ENCODE peak calls at places on chromosomes 6 and 20, in five cellular contexts. B is A549, O is Peyer's patch, J is spleen, Q is choroid plexus epithelial cell. A is an unnamed sample.

GRCh38 chr6:28866342-28867077 is 57.3 kb downstream of the TRIM27 start:
- DNase-seq in O (peak), Q (peak), B (peak), J (peak), A (no peak)

GRCh38 chr6:11672669-11673068 is 105.9 kb downstream of the ADTRP start:
- DNase-seq in B (no peak), Q (no peak), O (no peak), J (no peak), A (no peak)

GRCh38 chr20:5833309-5833941 is 83.2 kb downstream of the SHLD1 start:
- DNase-seq in Q (no peak), J (no peak), O (no peak), B (no peak), A (no peak)

GRCh38 chr6:84588697-84589080 is 175.7 kb downstream of the TBX18 start:
- DNase-seq in B (no peak), O (no peak), Q (no peak), J (no peak), A (no peak)

GRCh38 chr6:36195471-36196048 is 984 bp upstream of the BRPF3 start:
- DNase-seq in J (no peak), B (no peak), Q (peak), O (no peak), A (no peak)

GRCh38 chr20:59567585-59568508 is 36.5 kb upstream of the PHACTR3 start:
- DNase-seq in J (peak), Q (no peak), O (no peak), B (no peak), A (no peak)

GRCh38 chr6:56023829-56024228 is 148.4 kb upstream of the BMP5 start:
- DNase-seq in O (no peak), Q (no peak), B (no peak), J (no peak), A (no peak)

GRCh38 chr6:164216839-164217238 is 802.3 kb downstream of the QKI start:
- DNase-seq in Q (no peak), O (no peak), B (no peak), J (no peak), A (no peak)

GRCh38 chr20:33278700-33279099 is 4.3 kb upstream of the BPIFB1 start:
- DNase-seq in Q (no peak), J (no peak), B (no peak), O (no peak), A (no peak)

GRCh38 chr6:139164001-139164400 is 29.1 kb downstream of the HECA start:
- DNase-seq in B (no peak), Q (no peak), J (no peak), O (no peak), A (no peak)

GRCh38 chr6:44698602-44699001 is 311.1 kb downstream of the CDC5L start:
- DNase-seq in Q (no peak), J (no peak), B (no peak), O (no peak), A (no peak)

GRCh38 chr6:129874837-129875236 is 13.7 kb upstream of the TMEM244 start:
- DNase-seq in J (no peak), O (no peak), B (no peak), Q (no peak), A (no peak)

GRCh38 chr6:90478278-90478677 is 108.6 kb downstream of the MAP3K7 start:
- DNase-seq in O (no peak), Q (no peak), B (no peak), J (no peak), A (no peak)

GRCh38 chr6:47134476-47135189 is 92.5 kb upstream of the ADGRF1 start:
- DNase-seq in O (no peak), B (peak), J (no peak), Q (peak), A (no peak)

GRCh38 chr6:24720131-24720603 is 1.2 kb upstream of the C6orf62 start:
- DNase-seq in B (peak), Q (peak), J (peak), O (peak), A (no peak)

GRCh38 chr20:34948030-34948429 is 7.6 kb downstream of the GSS start:
- DNase-seq in B (no peak), J (no peak), Q (peak), O (no peak), A (no peak)

GRCh38 chr6:128358111-128358780 is 162.2 kb downstream of the PTPRK start:
- DNase-seq in B (no peak), O (no peak), J (no peak), Q (no peak), A (no peak)

GRCh38 chr20:57076202-57076651 is 190.2 kb downstream of the BMP7 start:
- DNase-seq in B (peak), Q (peak), O (no peak), J (no peak), A (no peak)

GRCh38 chr20:13213335-13213734 is 7.7 kb upstream of the ISM1 start:
- DNase-seq in Q (no peak), O (no peak), B (no peak), J (no peak), A (no peak)

GRCh38 chr20:33415948-33416347 is 14.6 kb upstream of the CDK5RAP1 start:
- DNase-seq in B (peak), J (no peak), Q (peak), O (no peak), A (no peak)

GRCh38 chr6:117951783-117952182 is 44.7 kb downstream of the SLC35F1 start:
- DNase-seq in J (no peak), B (no peak), O (no peak), Q (peak), A (no peak)

GRCh38 chr6:81777586-81778268 is 25.2 kb upstream of the TENT5A start:
- DNase-seq in Q (no peak), O (no peak), B (no peak), J (no peak), A (no peak)

GRCh38 chr6:167115054-167115453 is 7.8 kb upstream of the CCR6 start:
- DNase-seq in B (no peak), J (no peak), O (peak), Q (no peak), A (no peak)

GRCh38 chr6:81204741-81205140 is 547.7 kb downstream of the TENT5A start:
- DNase-seq in Q (peak), J (no peak), B (no peak), O (no peak), A (no peak)

GRCh38 chr6:150418825-150419594 is 50.2 kb downstream of the IYD start:
- DNase-seq in J (peak), Q (peak), B (peak), O (peak), A (no peak)

GRCh38 chr6:92559611-92560010 is 859.7 kb downstream of the EPHA7 start:
- DNase-seq in Q (no peak), O (no peak), B (no peak), J (no peak), A (no peak)

GRCh38 chr20:22523499-22524392 is 60.6 kb downstream of the FOXA2 start:
- DNase-seq in O (no peak), J (no peak), B (peak), Q (no peak), A (no peak)

GRCh38 chr20:47258745-47259695 is 97.5 kb downstream of the ZMYND8 start:
- DNase-seq in O (peak), B (peak), Q (peak), J (no peak), A (no peak)

GRCh38 chr6:136969930-136970329 is 47.8 kb downstream of the SLC35D3 start:
- DNase-seq in B (no peak), Q (no peak), O (no peak), J (no peak), A (no peak)

GRCh38 chr6:17385660-17386059 is 7.7 kb upstream of the CAP2 start:
- DNase-seq in B (no peak), J (no peak), O (no peak), Q (peak), A (no peak)

GRCh38 chr6:163777379-163777686 is 362.8 kb downstream of the QKI start:
- DNase-seq in Q (no peak), J (no peak), O (no peak), B (no peak), A (no peak)

GRCh38 chr20:38193586-38194105 is 28.6 kb upstream of the TGM2 start:
- DNase-seq in Q (no peak), B (no peak), O (no peak), J (no peak), A (no peak)

GRCh38 chr20:10060223-10060622 is 25.4 kb downstream of the ANKEF1 start:
- DNase-seq in O (peak), B (no peak), J (no peak), Q (peak), A (no peak)

GRCh38 chr6:53048431-53049195 is 16.6 kb upstream of the FBXO9 start:
- DNase-seq in O (no peak), Q (peak), J (no peak), B (no peak), A (no peak)

GRCh38 chr6:9437836-9438235 is 977.0 kb downstream of the TFAP2A start:
- DNase-seq in J (no peak), Q (peak), O (no peak), B (no peak), A (no peak)

DNA sequence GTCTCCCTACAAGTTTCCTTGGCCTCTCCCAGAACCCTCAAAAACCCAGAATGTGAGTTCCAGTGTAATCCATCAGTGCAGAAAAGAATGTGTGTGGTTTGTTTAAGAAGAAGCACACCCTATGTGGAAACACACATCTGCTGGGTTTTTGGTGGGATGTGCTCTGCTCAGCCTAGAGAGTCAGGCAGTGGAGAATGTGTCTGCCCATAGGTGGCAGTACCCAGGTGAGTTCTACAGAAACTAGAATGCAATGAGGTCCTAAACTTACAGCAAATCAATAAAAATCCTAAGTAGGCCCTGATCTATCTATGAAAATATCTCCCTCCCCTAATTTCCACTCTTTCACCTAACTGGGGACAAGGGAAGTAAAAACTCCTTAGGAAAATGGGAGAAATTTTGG is 437.3 kb downstream of the DHX35 start:
- DNase-seq in O (no peak), B (no peak), Q (no peak), J (no peak), A (no peak)
- TF ChIP-seq CTCF in O (no peak), B (no peak), Q (no peak), J (no peak), A (no peak)

GRCh38 chr20:52936368-52936986 is 35.7 kb upstream of the TSHZ2 start:
- DNase-seq in J (no peak), Q (no peak), O (no peak), B (no peak), A (no peak)
- TF ChIP-seq CTCF in J (no peak), Q (no peak), O (no peak), B (no peak), A (no peak)

GRCh38 chr20:15708984-15709598 is 864.2 kb downstream of the KIF16B start:
- DNase-seq in B (peak), Q (peak), J (peak), O (peak), A (no peak)
- TF ChIP-seq CTCF in B (peak), Q (peak), J (peak), O (peak), A (peak)

DNA sequence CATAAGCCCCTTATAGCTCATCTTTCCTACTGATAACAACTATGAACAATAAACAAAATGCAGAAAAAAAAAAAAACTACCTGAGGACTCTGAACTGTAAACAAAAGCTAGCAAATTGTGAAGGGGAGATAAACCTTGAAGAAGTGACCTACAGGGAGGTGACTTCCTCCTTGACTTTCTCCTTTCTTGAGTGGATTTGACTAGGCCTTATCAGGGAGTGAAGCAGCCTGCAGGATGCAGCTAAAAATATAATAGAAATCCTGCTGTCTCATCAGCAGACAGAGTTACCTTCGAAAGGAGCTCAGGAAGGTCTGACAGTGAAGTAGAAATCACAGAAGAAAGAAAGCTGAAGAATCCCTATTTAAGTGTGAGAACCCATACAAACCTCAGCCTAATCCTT is 322.0 kb upstream of the HTR1E start:
- DNase-seq in B (no peak), O (no peak), J (no peak), Q (no peak), A (no peak)
- TF ChIP-seq CTCF in B (no peak), O (no peak), J (no peak), Q (no peak), A (no peak)

A was measured in chondrocyte.